ENCODE peak calls at places on chromosomes 12 and 14, in six cellular contexts. L is tibial nerve, O is Peyer's patch, Z is mesenchymal stem cell, D is stomach, U is iPS DF 6.9. B is an unnamed sample. For H3K9me3, the result is how much of the 10 kb centered on the place peaks cover.

GRCh38 chr14:85523624-85524023 is 6.3 kb upstream of the FLRT2 start:
- DNase-seq in O (no peak), U (no peak), D (no peak), L (no peak), Z (no peak), B (no peak)

GRCh38 chr12:58364389-58365086 is 423.2 kb downstream of the ATP23 start:
- DNase-seq in Z (peak), L (no peak), D (no peak), U (no peak), O (no peak), B (no peak)

GRCh38 chr14:35578639-35579038 is 44.7 kb downstream of the INSM2 start:
- DNase-seq in L (no peak), O (no peak), D (no peak), U (no peak), Z (no peak), B (no peak)

GRCh38 chr12:34388636-34389377 is 366.5 kb downstream of the ALG10 start:
- DNase-seq in Z (no peak), L (no peak), O (no peak), U (no peak), D (no peak), B (no peak)

GRCh38 chr14:100476012-100476822 is 111.0 kb downstream of the BEGAIN start:
- DNase-seq in U (no peak), L (no peak), O (peak), Z (peak), D (peak), B (no peak)

GRCh38 chr14:69328317-69328716 is 68.4 kb downstream of the GALNT16 start:
- DNase-seq in O (peak), U (no peak), D (no peak), L (no peak), Z (no peak), B (no peak)

GRCh38 chr12:119006749-119007148 is 25.4 kb downstream of the SRRM4 start:
- DNase-seq in L (no peak), U (no peak), D (no peak), Z (no peak), O (no peak), B (no peak)

GRCh38 chr12:111430418-111431353 is 25.0 kb downstream of the SH2B3 start:
- DNase-seq in O (peak), L (no peak), U (no peak), D (no peak), Z (peak), B (peak)

GRCh38 chr14:23285530-23286019 is 357 bp downstream of the HOMEZ start:
- DNase-seq in L (no peak), Z (no peak), O (no peak), D (no peak), U (no peak), B (peak)

GRCh38 chr14:69335421-69335820 is 62.7 kb downstream of the ERH start:
- DNase-seq in U (no peak), O (no peak), Z (no peak), L (no peak), D (no peak), B (no peak)

GRCh38 chr12:98606367-98606985 is 13.0 kb downstream of the SLC25A3 start:
- DNase-seq in Z (no peak), L (no peak), O (no peak), D (no peak), U (no peak), B (no peak)

GRCh38 chr14:104467236-104467635 is 112.3 kb upstream of the C14orf180 start:
- DNase-seq in D (no peak), Z (no peak), O (no peak), U (no peak), L (no peak), B (no peak)

GRCh38 chr12:116241157-116241772 is 36.2 kb downstream of the MED13L start:
- DNase-seq in U (no peak), L (no peak), O (no peak), Z (no peak), D (no peak), B (no peak)

GRCh38 chr14:85531141-85531593 is 1.2 kb downstream of the FLRT2 start:
- DNase-seq in L (peak), U (no peak), D (peak), Z (peak), O (peak), B (no peak)

GRCh38 chr14:60622210-60622919 is 26.9 kb downstream of the SIX1 start:
- DNase-seq in U (no peak), O (no peak), D (no peak), L (peak), Z (no peak), B (no peak)

GRCh38 chr12:26317942-26318565 is 122.7 kb downstream of the SSPN start:
- DNase-seq in L (no peak), Z (peak), U (no peak), O (no peak), D (no peak), B (no peak)

GRCh38 chr12:10016881-10017280 is 6.5 kb downstream of the CLEC12B start:
- DNase-seq in U (no peak), D (no peak), O (no peak), L (no peak), Z (no peak), B (no peak)

GRCh38 chr12:31740618-31741017 is 11.8 kb upstream of the AMN1 start:
- DNase-seq in O (no peak), Z (no peak), U (no peak), L (no peak), D (no peak), B (no peak)

GRCh38 chr12:102548543-102548942 is 68.2 kb upstream of the IGF1 start:
- DNase-seq in O (no peak), L (peak), Z (no peak), U (no peak), D (peak), B (no peak)

GRCh38 chr14:81269100-81269978 is 48.6 kb upstream of the GTF2A1 start:
- DNase-seq in O (peak), Z (peak), U (peak), D (no peak), L (peak), B (no peak)

GRCh38 chr12:98724384-98725155 is 79.5 kb downstream of the APAF1 start:
- DNase-seq in D (no peak), L (no peak), U (no peak), O (no peak), Z (no peak), B (no peak)

GRCh38 chr12:67222302-67222701 is 46.9 kb upstream of the CAND1 start:
- DNase-seq in Z (peak), D (no peak), U (peak), O (no peak), L (no peak), B (no peak)

GRCh38 chr14:71070169-71070568 is 162.9 kb downstream of the PCNX1 start:
- DNase-seq in D (no peak), O (no peak), U (no peak), L (no peak), Z (peak), B (no peak)

GRCh38 chr14:73463411-73463810 is 5.1 kb upstream of the NUMB start:
- DNase-seq in L (peak), O (peak), U (no peak), D (peak), Z (peak), B (no peak)

GRCh38 chr12:42213023-42213422 is 25.0 kb downstream of the YAF2 start:
- DNase-seq in O (peak), U (no peak), L (no peak), Z (no peak), D (no peak), B (no peak)

GRCh38 chr14:93231129-93231979 is 24.3 kb downstream of the UBR7 start:
- DNase-seq in Z (no peak), D (no peak), L (no peak), O (no peak), U (no peak), B (no peak)

GRCh38 chr12:60992087-60992486 is 1268.1 kb upstream of the USP15 start:
- DNase-seq in D (no peak), L (no peak), U (no peak), Z (no peak), O (no peak), B (no peak)

GRCh38 chr12:109947511-109947910 is 47.4 kb downstream of the TCHP start:
- DNase-seq in U (no peak), D (no peak), L (no peak), O (no peak), Z (peak), B (no peak)

GRCh38 chr14:100469632-100470522 is 117.3 kb downstream of the BEGAIN start:
- DNase-seq in Z (no peak), D (no peak), L (no peak), O (no peak), U (no peak), B (no peak)

GRCh38 chr14:35229495-35230089 is 62.6 kb upstream of the PSMA6 start:
- DNase-seq in Z (no peak), D (no peak), U (no peak), L (no peak), O (no peak), B (no peak)

GRCh38 chr12:74043343-74043742 is 494.3 kb upstream of the ATXN7L3B start:
- DNase-seq in O (no peak), Z (peak), U (no peak), L (no peak), D (no peak), B (no peak)

GRCh38 chr14:54474232-54474793 is 14.5 kb downstream of the GMFB start:
- DNase-seq in Z (no peak), O (no peak), L (no peak), U (no peak), D (no peak), B (no peak)

GRCh38 chr12:100435948-100436347 is 37.7 kb upstream of the NR1H4 start:
- DNase-seq in O (no peak), L (no peak), U (no peak), Z (no peak), D (no peak), B (no peak)

GRCh38 chr12:91377456-91377855 is 194.8 kb upstream of the DCN start:
- DNase-seq in O (no peak), U (no peak), L (no peak), D (no peak), Z (peak), B (no peak)

GRCh38 chr12:85405781-85406522 is 125.9 kb downstream of the ALX1 start:
- DNase-seq in L (no peak), D (no peak), O (no peak), Z (peak), U (no peak), B (no peak)

GRCh38 chr12:53750812-53751335 is 905 bp downstream of the CISTR start:
- DNase-seq in U (no peak), D (no peak), O (peak), Z (peak), L (no peak), B (no peak)

GRCh38 chr12:121992059-121992879 is 29.4 kb upstream of the BCL7A start:
- DNase-seq in D (no peak), O (peak), U (no peak), L (no peak), Z (peak), B (no peak)

GRCh38 chr12:101733166-101733565 is 6.1 kb downstream of the SYCP3 start:
- DNase-seq in U (no peak), L (no peak), Z (no peak), O (no peak), D (no peak), B (no peak)

GRCh38 chr12:109999983-110000505 is 814 bp downstream of the ANKRD13A start:
- DNase-seq in O (peak), U (no peak), L (no peak), D (peak), Z (peak), B (no peak)

GRCh38 chr12:33514893-33515292 is 75.3 kb upstream of the SYT10 start:
- DNase-seq in U (no peak), L (no peak), D (no peak), Z (no peak), O (no peak), B (no peak)

DNA sequence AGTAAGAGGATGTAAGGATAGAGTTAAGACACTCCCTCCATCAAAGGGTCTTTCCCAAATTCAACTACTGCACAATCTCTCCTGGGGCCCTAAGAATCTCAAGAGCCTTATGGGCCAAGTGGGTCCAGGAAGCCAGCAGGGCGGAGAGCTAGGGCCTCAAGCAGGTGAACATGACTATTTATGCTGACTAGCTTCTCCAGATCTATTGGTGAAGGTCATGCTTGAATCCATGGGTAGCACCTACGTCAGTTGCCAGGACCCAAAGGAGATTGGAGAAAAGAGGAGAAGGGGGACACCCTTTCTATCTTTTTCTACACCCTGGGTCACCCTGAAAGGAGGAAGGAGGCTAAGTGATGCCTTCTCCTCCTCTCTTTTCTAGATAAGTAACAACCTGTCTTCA is 534.2 kb upstream of the MIS18BP1 start:
- DNase-seq in Z (no peak), L (no peak), O (no peak), D (no peak), U (no peak), B (no peak)
- H3K9me3 ChIP-seq in Z (half or more), L (under half), O (under half), D (under half), U (under half), B (under half)

GRCh38 chr14:105853907-105854599 is 327.7 kb downstream of the TMEM121 start:
- DNase-seq in D (no peak), Z (no peak), O (peak), U (no peak), L (no peak), B (no peak)
- H3K9me3 ChIP-seq in D (under half), Z (under half), O (under half), U (under half), L (under half), B (under half)

GRCh38 chr12:131087991-131088700 is 134.4 kb downstream of the ADGRD1 start:
- DNase-seq in D (peak), O (peak), U (no peak), Z (no peak), L (no peak), B (no peak)

GRCh38 chr12:131088701-131089525 is 135.2 kb downstream of the ADGRD1 start:
- DNase-seq in L (no peak), O (peak), Z (no peak), D (peak), U (no peak), B (no peak)

GRCh38 chr12:131090254-131091210 is 136.8 kb downstream of the ADGRD1 start:
- DNase-seq in D (no peak), L (no peak), U (no peak), Z (no peak), O (peak), B (no peak)

GRCh38 chr12:131091413-131091975 is 137.8 kb downstream of the ADGRD1 start:
- DNase-seq in Z (no peak), O (peak), U (no peak), D (no peak), L (no peak), B (no peak)

GRCh38 chr12:131089526-131090253 is 136.0 kb downstream of the ADGRD1 start:
- DNase-seq in D (no peak), L (no peak), Z (no peak), U (no peak), O (no peak), B (no peak)
- H3K9me3 ChIP-seq in D (under half), L (under half), Z (under half), U (under half), O (under half), B (under half)

DNA sequence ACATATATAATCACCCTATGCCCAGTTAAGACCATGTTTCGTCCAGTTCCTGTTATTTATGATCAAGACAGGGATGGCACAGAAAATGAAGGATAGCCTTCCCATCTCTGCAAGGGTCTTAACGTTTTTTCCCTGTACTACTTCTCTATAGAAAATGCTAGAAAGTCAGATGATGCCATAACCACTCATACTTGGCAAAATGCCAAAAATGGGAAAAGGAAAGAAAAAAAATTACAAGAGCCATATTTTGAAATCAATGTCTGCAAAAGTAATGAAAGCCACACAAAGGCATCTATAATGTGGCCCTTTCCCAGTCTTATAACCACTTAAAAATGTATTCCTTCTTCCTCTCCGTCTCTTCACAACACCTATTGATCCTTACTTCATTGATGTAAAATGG is 1.8 kb upstream of the MYL6B start:
- DNase-seq in L (no peak), D (no peak), U (no peak), O (no peak), Z (peak), B (no peak)
- H3K9me3 ChIP-seq in L (under half), D (under half), U (under half), O (under half), Z (under half), B (under half)

DNA sequence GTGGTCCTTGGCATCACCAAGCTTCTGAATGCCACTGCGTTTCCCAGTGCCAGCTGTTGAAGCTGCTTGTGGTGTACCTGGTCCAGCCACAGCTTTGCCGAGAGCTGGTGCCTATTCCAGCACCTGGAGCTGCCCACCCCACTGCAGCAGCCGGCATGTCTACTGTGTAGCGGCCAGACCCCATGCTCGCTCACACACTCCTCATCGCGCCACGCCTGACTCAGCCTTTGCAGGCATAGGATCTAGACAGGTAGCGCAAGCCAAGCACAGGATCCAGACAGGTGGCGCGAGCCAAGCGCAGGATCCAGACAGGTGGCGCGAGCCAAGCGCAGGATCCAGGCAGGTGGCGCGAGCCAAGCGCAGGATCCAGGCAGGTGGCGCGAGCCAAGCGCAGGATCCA is 11.6 kb upstream of the ZNF605 start:
- DNase-seq in D (no peak), L (no peak), Z (no peak), U (no peak), O (no peak), B (no peak)
- H3K9me3 ChIP-seq in D (half or more), L (under half), Z (under half), U (under half), O (under half), B (under half)

GRCh38 chr12:38268612-38269011 is 48.0 kb upstream of the ALG10B start:
- DNase-seq in D (no peak), O (no peak), Z (no peak), U (no peak), L (no peak), B (no peak)
- H3K9me3 ChIP-seq in D (under half), O (under half), Z (under half), U (under half), L (under half), B (under half)

B was measured in T-helper 17 cell.